ENCODE peak calls at places on chromosomes 12 and 14, in six cellular contexts. M, I, D, W, O and Z are unnamed samples.
A peak's percentile ranks its signal among the peaks of the same experiment; 100 is the strongest.

GRCh38 chr12:90969851-90970250 is 14.9 kb upstream of the CCER1 start:
- DNase-seq in M (no peak), I (no peak), D (no peak), W (no peak), O (no peak), Z (no peak)

GRCh38 chr14:38342803-38343202 is 86.9 kb upstream of the CLEC14A start:
- DNase-seq in M (no peak), I (no peak), D (no peak), W (no peak), O (no peak), Z (no peak)

GRCh38 chr12:14892726-14893442 is 7.2 kb upstream of the MGP start:
- DNase-seq in M (no peak), I (peak; percentile 5), D (no peak), W (no peak), O (no peak), Z (no peak)

GRCh38 chr12:1474567-1475153 is 119.7 kb downstream of the FBXL14 start:
- DNase-seq in M (peak; percentile 15), I (no peak), D (no peak), W (no peak), O (no peak), Z (no peak)

GRCh38 chr12:104436790-104437189 is 20.0 kb upstream of the CHST11 start:
- DNase-seq in M (no peak), I (no peak), D (no peak), W (no peak), O (no peak), Z (no peak)

GRCh38 chr12:102526701-102527100 is 46.3 kb upstream of the IGF1 start:
- DNase-seq in M (no peak), I (no peak), D (no peak), W (no peak), O (no peak), Z (no peak)

GRCh38 chr12:72228424-72228823 is 43.7 kb upstream of the TRHDE start:
- DNase-seq in M (no peak), I (no peak), D (no peak), W (no peak), O (no peak), Z (no peak)

GRCh38 chr12:132071001-132071810 is 72.9 kb downstream of the DDX51 start:
- DNase-seq in M (no peak), I (no peak), D (peak; percentile 75), W (no peak), O (peak; percentile 54), Z (peak; percentile 54)

GRCh38 chr12:97335093-97335492 is 127.5 kb upstream of the RMST start:
- DNase-seq in M (no peak), I (no peak), D (no peak), W (no peak), O (no peak), Z (no peak)

GRCh38 chr12:47222960-47223847 is 143.4 kb upstream of the AMIGO2 start:
- DNase-seq in M (peak; percentile 33), I (no peak), D (no peak), W (peak; percentile 38), O (no peak), Z (no peak)

GRCh38 chr14:103542545-103543088 is 13.6 kb downstream of the TRMT61A start:
- DNase-seq in M (no peak), I (no peak), D (no peak), W (peak; percentile 33), O (no peak), Z (no peak)

GRCh38 chr14:73397810-73398209 is 60.5 kb downstream of the NUMB start:
- DNase-seq in M (no peak), I (no peak), D (no peak), W (no peak), O (no peak), Z (no peak)

GRCh38 chr12:57460457-57461325 is 1.1 kb downstream of the GLI1 start:
- DNase-seq in M (no peak), I (no peak), D (no peak), W (no peak), O (no peak), Z (no peak)

GRCh38 chr14:71141701-71142374 is 234.6 kb downstream of the PCNX1 start:
- DNase-seq in M (no peak), I (no peak), D (no peak), W (no peak), O (no peak), Z (no peak)

GRCh38 chr14:22668417-22668816 is 24.3 kb upstream of the OR6J1 start:
- DNase-seq in M (no peak), I (no peak), D (no peak), W (no peak), O (no peak), Z (no peak)

GRCh38 chr14:52494444-52494843 is 57.9 kb downstream of the TXNDC16 start:
- DNase-seq in M (no peak), I (no peak), D (no peak), W (no peak), O (no peak), Z (no peak)

GRCh38 chr12:3446235-3446634 is 44.8 kb upstream of the PRMT8 start:
- DNase-seq in M (no peak), I (no peak), D (no peak), W (no peak), O (no peak), Z (no peak)

GRCh38 chr12:109820921-109821381 is 12.2 kb downstream of the TRPV4 start:
- DNase-seq in M (no peak), I (no peak), D (no peak), W (no peak), O (no peak), Z (no peak)

GRCh38 chr12:3389911-3390310 is 101.1 kb upstream of the PRMT8 start:
- DNase-seq in M (no peak), I (no peak), D (no peak), W (no peak), O (no peak), Z (no peak)

GRCh38 chr12:108112815-108113556 is 16.1 kb upstream of the WSCD2 start:
- DNase-seq in M (peak; percentile 36), I (no peak), D (no peak), W (no peak), O (no peak), Z (no peak)

GRCh38 chr12:16573652-16574077 is 32.3 kb downstream of the LMO3 start:
- DNase-seq in M (no peak), I (peak; percentile 18), D (no peak), W (no peak), O (no peak), Z (no peak)

GRCh38 chr12:32455607-32456063 is 56.3 kb downstream of the FGD4 start:
- DNase-seq in M (no peak), I (peak; percentile 55), D (no peak), W (peak; percentile 35), O (no peak), Z (no peak)

GRCh38 chr12:111607239-111607638 is 8.1 kb upstream of the ATXN2 start:
- DNase-seq in M (no peak), I (no peak), D (no peak), W (no peak), O (no peak), Z (no peak)

GRCh38 chr12:15819644-15820437 is 30.7 kb upstream of the EPS8 start:
- DNase-seq in M (no peak), I (peak; percentile 80), D (no peak), W (no peak), O (no peak), Z (no peak)

GRCh38 chr12:22083167-22083566 is 37.1 kb downstream of the CMAS start:
- DNase-seq in M (no peak), I (peak; percentile 16), D (no peak), W (no peak), O (no peak), Z (no peak)

GRCh38 chr14:93788557-93789365 is 476 bp upstream of the PRIMA1 start:
- DNase-seq in M (no peak), I (no peak), D (no peak), W (no peak), O (peak; percentile 31), Z (no peak)

GRCh38 chr12:20305470-20305869 is 62.9 kb upstream of the PDE3A start:
- DNase-seq in M (no peak), I (no peak), D (no peak), W (no peak), O (no peak), Z (no peak)

DNA sequence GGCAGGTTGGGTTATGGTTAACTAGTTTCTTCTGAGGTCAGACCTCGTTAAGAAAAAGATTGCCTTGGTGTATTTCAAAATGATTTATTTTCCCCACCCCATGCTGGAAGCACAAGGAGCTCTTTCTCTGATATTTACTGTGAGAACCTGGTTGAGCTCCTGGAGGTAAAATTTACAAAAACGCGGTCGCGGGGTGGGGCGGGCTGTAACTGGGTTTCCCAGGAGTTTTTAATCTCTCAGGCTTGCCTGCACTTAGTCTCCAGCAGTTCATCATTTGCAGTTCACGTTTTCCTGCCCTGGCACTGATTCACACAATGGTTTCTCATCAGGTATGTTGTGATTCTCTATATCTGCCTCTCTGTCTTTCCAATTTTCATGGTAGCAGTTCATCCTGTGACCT is 67.9 kb upstream of the PDE3A start:
- DNase-seq in M (no peak), I (no peak), D (no peak), W (no peak), O (no peak), Z (no peak)
- TF ChIP-seq POLR2AphosphoS5 in M (no peak), I (no peak), D (no peak), W (no peak), O (no peak), Z (no peak)

DNA sequence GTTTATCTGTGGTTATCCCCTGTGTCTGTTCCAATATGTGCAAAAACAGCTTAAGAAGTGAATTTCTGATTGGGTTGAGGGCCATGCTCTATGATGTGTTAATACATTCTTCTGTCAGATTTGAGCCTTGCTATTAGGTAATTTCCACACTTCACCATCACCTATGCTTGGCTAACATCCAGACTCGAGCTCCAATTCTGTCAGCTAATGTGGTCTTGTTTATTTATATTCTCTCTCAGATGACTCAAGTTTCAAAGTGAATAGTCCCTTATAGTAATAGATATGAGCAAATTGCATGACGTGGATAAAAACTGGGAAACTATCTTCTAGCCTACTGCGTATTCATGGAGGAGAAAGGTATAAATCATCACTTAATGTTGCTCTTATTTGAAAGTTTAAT is 451.3 kb downstream of the SNAPC1 start:
- DNase-seq in M (no peak), I (no peak), D (no peak), W (no peak), O (no peak), Z (no peak)
- TF ChIP-seq TAF1 in M (no peak), I (no peak), D (no peak), W (no peak), O (no peak), Z (no peak)

DNA sequence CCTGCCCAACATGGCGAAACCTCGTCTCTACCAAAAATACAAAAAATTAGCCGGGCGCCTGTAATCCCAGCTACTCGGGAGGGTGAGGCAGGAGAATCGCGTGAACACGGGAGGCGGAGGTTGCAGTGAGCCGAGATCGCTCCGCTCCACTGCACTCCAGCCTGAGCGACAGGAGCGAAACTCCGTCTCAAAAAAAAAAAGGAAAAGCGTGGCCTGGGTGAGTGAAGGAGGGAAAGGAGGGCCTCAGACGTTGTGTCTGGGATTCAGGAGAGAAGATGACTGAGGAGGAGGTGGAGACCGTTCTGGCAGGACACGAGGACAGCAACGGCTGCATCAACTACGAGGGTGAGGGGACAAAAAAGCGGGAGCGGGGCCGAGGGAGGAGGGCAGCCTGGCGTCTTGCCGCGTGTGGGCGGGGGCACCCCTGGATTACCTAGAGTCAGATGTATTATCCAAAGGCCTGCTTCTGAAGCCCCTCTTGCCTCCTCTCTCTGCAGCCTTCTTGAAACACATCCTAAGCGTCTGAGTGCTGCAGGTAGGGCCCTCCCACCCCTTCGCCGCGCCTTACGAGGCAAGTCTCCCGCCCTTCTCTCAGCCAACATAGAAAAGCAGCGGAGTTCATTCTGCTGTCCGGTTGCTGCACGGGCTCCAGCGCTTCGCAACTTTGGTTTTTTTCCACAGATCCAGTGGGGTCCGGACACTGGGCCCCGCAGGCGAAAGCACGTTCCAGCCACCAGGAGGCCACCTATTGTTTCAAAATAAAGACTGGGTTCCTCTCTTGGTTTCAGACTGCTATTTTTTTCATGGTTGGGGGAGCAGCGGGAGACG is 744 bp upstream of the MYL6 start:
- DNase-seq in M (peak; percentile 44), I (peak; percentile 92), D (no peak), W (no peak), O (peak; percentile 64), Z (peak; percentile 64)
- TF ChIP-seq POLR2A in M (peak; percentile 60), I (peak; percentile 44), D (no peak), W (peak; percentile 60), O (no peak), Z (no peak)

GRCh38 chr12:39442895-39443703 is at the start of gene KIF21A:
- DNase-seq in M (peak; percentile 73), I (peak; percentile 88), D (peak; percentile 66), W (peak; percentile 87), O (peak; percentile 75), Z (peak; percentile 72)
- TF ChIP-seq POLR2AphosphoS5 in M (peak; percentile 23), I (peak; percentile 73), D (peak; percentile 80), W (peak; percentile 67), O (peak; percentile 86), Z (peak; percentile 64)